ENCODE peak calls at places on chromosome 16, in ten cellular contexts. P is GM23248, C is colonic mucosa, Z is lower lobe of right lung, S is mesenchymal stem cell, R is esophagus squamous epithelium, H is left ventricle myocardium inferior, F is psoas muscle, D is mesendoderm, V is ovary. G is an unnamed sample. For H3K4me1, the result is how much of the 10 kb centered on the place peaks cover.

GRCh38 chr16:31875112-31875803 is 1.7 kb downstream of the ZNF267 start:
- DNase-seq in R (no peak), D (peak), S (peak), P (peak), F (no peak), H (no peak), V (no peak), Z (no peak), C (no peak), G (peak)

GRCh38 chr16:47260496-47260895 is 116.8 kb upstream of the NETO2 start:
- DNase-seq in Z (no peak), F (no peak), H (no peak), R (no peak), V (no peak), C (no peak), S (no peak), P (no peak), D (no peak), G (no peak)

GRCh38 chr16:25258856-25259179 is 1.2 kb upstream of the ZKSCAN2 start:
- DNase-seq in H (no peak), S (no peak), P (no peak), V (no peak), F (no peak), D (peak), R (no peak), Z (no peak), C (no peak), G (no peak)

GRCh38 chr16:15403392-15403995 is 7.9 kb downstream of the MPV17L start:
- DNase-seq in H (no peak), Z (no peak), C (no peak), V (no peak), P (peak), F (no peak), D (peak), S (peak), R (no peak), G (no peak)

GRCh38 chr16:13335894-13336293 is 434.5 kb downstream of the SHISA9 start:
- DNase-seq in D (no peak), Z (no peak), R (no peak), P (no peak), F (no peak), C (no peak), S (no peak), H (no peak), V (no peak), G (no peak)

GRCh38 chr16:2422123-2422867 is 7.0 kb upstream of the CCNF start:
- DNase-seq in V (no peak), C (no peak), R (no peak), P (no peak), F (no peak), Z (no peak), D (no peak), S (no peak), H (no peak), G (no peak)

GRCh38 chr16:48003226-48003907 is 152.4 kb downstream of the ABCC12 start:
- DNase-seq in F (no peak), R (no peak), Z (no peak), C (no peak), H (no peak), S (no peak), P (no peak), D (peak), V (no peak), G (no peak)

GRCh38 chr16:70714526-70715112 is 28.8 kb upstream of the MTSS2 start:
- DNase-seq in F (no peak), P (no peak), C (no peak), R (no peak), S (no peak), D (no peak), Z (no peak), H (no peak), V (no peak), G (peak)

GRCh38 chr16:714558-715447 is at the start of gene METRN:
- DNase-seq in P (peak), D (peak), R (no peak), F (peak), Z (peak), S (peak), V (peak), H (peak), C (peak), G (peak)

GRCh38 chr16:3020604-3021448 is 658 bp downstream of the TNFRSF12A start:
- DNase-seq in H (peak), R (no peak), S (peak), F (peak), C (peak), P (peak), Z (peak), V (peak), D (peak), G (peak)

GRCh38 chr16:79601092-79601977 is 798 bp upstream of the MAF start:
- DNase-seq in S (peak), P (peak), H (peak), C (peak), R (no peak), D (peak), Z (peak), F (peak), V (peak), G (peak)

GRCh38 chr16:60636117-60636516 is 1400.1 kb downstream of the CDH8 start:
- DNase-seq in V (no peak), S (no peak), P (no peak), Z (no peak), R (no peak), F (no peak), C (no peak), D (peak), H (no peak), G (no peak)

GRCh38 chr16:27436921-27437650 is 35.1 kb downstream of the IL21R start:
- DNase-seq in R (no peak), P (no peak), S (no peak), Z (no peak), C (no peak), D (no peak), H (no peak), V (no peak), F (no peak), G (no peak)

GRCh38 chr16:70568601-70569217 is 45.1 kb downstream of the SF3B3 start:
- DNase-seq in P (no peak), S (no peak), R (no peak), V (no peak), H (no peak), D (no peak), F (no peak), Z (no peak), C (no peak), G (peak)

GRCh38 chr16:67183627-67184452 is at the start of gene MATCAP1:
- DNase-seq in C (peak), F (peak), R (peak), V (peak), D (peak), P (peak), Z (peak), H (peak), S (peak), G (peak)
- H3K27ac ChIP-seq in C (peak), F (peak), R (peak), V (peak), D (no peak), P (peak), Z (peak), H (peak), S (no peak), G (peak)

DNA sequence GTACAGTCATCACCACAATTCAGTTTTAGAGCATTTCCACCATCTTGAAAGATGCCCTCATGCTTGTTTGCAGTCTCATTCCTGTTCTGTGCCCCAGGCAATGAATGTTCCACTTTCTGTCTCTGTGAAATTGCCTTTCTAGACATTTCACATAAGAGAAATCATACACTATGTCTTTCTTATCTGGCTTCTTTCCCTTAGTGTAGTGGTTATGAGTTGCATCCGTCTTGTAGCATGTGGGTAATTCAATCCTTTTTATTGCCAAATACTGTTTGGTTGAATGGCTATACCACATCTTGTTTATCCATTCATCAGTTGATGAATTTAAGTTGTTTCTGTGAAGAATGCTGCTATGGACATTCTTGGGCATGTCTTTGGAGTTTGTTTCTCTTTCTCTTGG is 132.5 kb upstream of the PLCG2 start:
- DNase-seq in V (no peak), S (peak), C (no peak), H (no peak), R (no peak), F (no peak), Z (no peak), D (no peak), P (peak), G (peak)
- H3K4me1 ChIP-seq in V (under half), S (under half), C (under half), H (under half), R (half or more), F (under half), Z (under half), D (under half), P (under half), G (under half)

GRCh38 chr16:87954361-87954760 is 3.1 kb downstream of the BANP start:
- DNase-seq in Z (peak), S (no peak), V (no peak), P (no peak), C (no peak), D (no peak), F (no peak), H (no peak), R (no peak), G (no peak)

GRCh38 chr16:87951550-87952538 is 610 bp downstream of the BANP start:
- DNase-seq in S (peak), P (peak), R (no peak), D (peak), V (no peak), H (no peak), F (peak), Z (peak), C (peak), G (no peak)

GRCh38 chr16:87952751-87953150 is 1.5 kb downstream of the BANP start:
- DNase-seq in Z (no peak), P (no peak), D (no peak), V (no peak), C (no peak), R (no peak), H (no peak), F (no peak), S (no peak), G (no peak)

GRCh38 chr16:87954826-87955225 is 3.6 kb downstream of the BANP start:
- DNase-seq in R (no peak), Z (peak), V (no peak), H (no peak), S (no peak), F (no peak), C (no peak), D (no peak), P (no peak), G (no peak)

DNA sequence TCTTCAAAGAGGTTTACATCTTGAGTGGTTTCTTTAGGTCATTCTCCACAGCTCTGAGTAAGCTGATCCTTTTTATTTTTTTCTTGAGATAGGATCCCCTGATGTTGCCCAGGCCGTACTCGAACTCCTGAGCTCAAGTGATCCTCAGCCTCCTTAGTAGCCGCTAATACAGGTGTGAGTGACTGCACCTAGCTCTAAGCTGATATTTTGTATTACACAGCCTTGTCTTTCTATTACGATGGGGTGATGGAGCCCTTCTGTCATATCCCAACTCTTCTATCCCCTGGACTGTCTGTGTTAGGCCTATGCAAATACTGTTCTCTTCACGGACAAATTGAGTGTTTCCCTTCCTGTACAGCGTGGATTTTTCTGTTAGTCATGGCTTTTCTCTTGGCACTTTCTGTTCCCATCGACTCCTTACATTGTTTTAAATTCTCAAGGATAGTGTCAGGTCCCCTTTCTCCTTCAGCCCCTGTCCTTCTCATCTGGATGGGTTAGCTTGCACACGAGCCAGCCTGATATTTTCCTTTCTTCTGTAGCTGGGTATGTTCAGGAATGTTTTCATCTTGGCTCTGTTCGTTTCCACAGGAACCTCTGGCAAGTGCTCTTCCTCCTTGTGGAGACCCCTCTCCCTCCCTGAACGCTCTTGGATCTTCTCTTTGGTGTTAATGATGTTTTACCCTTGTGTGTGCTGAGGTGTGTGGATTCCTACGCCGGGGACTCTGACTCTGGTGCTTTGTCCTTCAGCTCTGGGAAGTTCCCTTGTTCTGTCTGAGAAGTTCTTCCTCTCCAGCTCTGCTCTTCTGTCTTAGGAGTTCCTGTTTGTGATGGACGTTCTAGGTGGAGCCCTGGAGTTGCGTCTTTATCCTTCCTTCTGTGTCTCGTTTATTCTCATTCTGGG is 2.3 kb downstream of the BANP start:
- DNase-seq in H (no peak), R (no peak), P (peak), S (no peak), C (no peak), F (no peak), Z (no peak), D (no peak), V (no peak), G (no peak)
- H3K27ac ChIP-seq in H (peak), R (peak), P (peak), S (no peak), C (peak), F (peak), Z (peak), D (no peak), V (peak), G (peak)

GRCh38 chr16:75110637-75111513 is 5.7 kb downstream of the LDHD start:
- DNase-seq in D (peak), S (peak), H (peak), P (peak), V (peak), R (peak), C (peak), Z (peak), F (peak), G (peak)

GRCh38 chr16:75113046-75113491 is 3.5 kb downstream of the LDHD start:
- DNase-seq in P (no peak), S (no peak), H (no peak), D (no peak), R (no peak), Z (no peak), V (no peak), F (no peak), C (no peak), G (no peak)

GRCh38 chr16:75113541-75114121 is 2.9 kb downstream of the LDHD start:
- DNase-seq in D (no peak), C (no peak), Z (no peak), V (no peak), H (no peak), P (no peak), F (no peak), S (no peak), R (no peak), G (no peak)

GRCh38 chr16:75111514-75112280 is 4.9 kb downstream of the LDHD start:
- DNase-seq in V (no peak), S (no peak), R (no peak), D (no peak), P (no peak), F (no peak), Z (peak), H (no peak), C (no peak), G (no peak)

GRCh38 chr16:75112281-75113045 is 4.1 kb downstream of the LDHD start:
- DNase-seq in V (no peak), P (no peak), H (no peak), R (no peak), Z (no peak), C (no peak), S (no peak), D (no peak), F (no peak), G (no peak)
- H3K4me1 ChIP-seq in V (under half), P (under half), H (half or more), R (half or more), Z (half or more), C (under half), S (under half), D (under half), F (half or more), G (under half)

GRCh38 chr16:85515830-85516397 is 97.2 kb upstream of the GSE1 start:
- DNase-seq in Z (peak), C (no peak), R (no peak), P (peak), D (no peak), F (no peak), S (peak), H (no peak), V (no peak), G (no peak)

GRCh38 chr16:85514601-85515318 is 98.4 kb upstream of the GSE1 start:
- DNase-seq in V (peak), C (peak), R (no peak), D (peak), P (peak), H (peak), F (peak), S (peak), Z (peak), G (peak)

GRCh38 chr16:85513649-85514048 is 99.5 kb upstream of the GSE1 start:
- DNase-seq in F (no peak), P (no peak), D (no peak), R (no peak), V (no peak), H (no peak), Z (no peak), S (no peak), C (no peak), G (no peak)

GRCh38 chr16:85514295-85514600 is 98.9 kb upstream of the GSE1 start:
- DNase-seq in H (peak), P (no peak), V (no peak), R (no peak), C (peak), Z (peak), F (peak), D (no peak), S (no peak), G (no peak)

DNA sequence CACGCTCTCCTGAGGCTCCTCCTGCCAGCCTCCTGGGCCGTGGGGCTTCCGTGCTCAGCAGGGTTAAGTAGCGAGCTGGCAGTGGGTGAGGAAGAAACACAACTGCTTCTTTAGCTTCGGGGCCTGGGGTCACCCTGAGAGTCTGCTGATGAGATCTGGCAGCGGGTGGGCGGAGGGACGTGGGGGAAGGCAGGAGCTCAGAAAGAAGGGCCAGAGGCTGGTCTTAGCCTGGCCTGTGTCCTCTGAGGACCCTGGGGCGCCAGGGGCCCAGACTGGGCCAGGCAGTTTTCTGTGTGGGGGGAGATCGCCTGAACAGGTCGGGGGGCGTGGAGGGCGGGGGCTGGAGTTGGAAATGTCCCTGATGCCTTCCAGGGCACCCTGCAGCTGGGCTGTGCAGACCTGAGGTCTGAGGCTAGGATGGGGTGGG is 97.8 kb upstream of the GSE1 start:
- DNase-seq in Z (no peak), R (no peak), S (no peak), C (no peak), V (no peak), F (no peak), P (no peak), H (no peak), D (no peak), G (no peak)
- H3K27ac ChIP-seq in Z (peak), R (peak), S (peak), C (no peak), V (no peak), F (no peak), P (peak), H (peak), D (no peak), G (peak)

G was measured in astrocyte.